ENCODE peak calls at places on chromosomes 7 and 10, in five cellular contexts. One of them, this sample, is unnamed.

GRCh38 chr7:132576723-132577089 is 436 bp upstream of the PLXNA4 start:
- DNase-seq in NCI-H1105: no peak
- DNase-seq in activated CD4-positive, alpha-beta memory T cell treated with anti-CD3 and anti-CD28 coated beads for 36 hours: no peak
- DNase-seq in occipital lobe: no peak
- DNase-seq in endothelial cell: no peak
- DNase-seq in this sample: no peak

GRCh38 chr10:23100331-23101030 is 5.1 kb downstream of the MSRB2 start:
- DNase-seq in endothelial cell: no peak
- DNase-seq in occipital lobe: no peak
- DNase-seq in NCI-H1105: no peak
- DNase-seq in activated CD4-positive, alpha-beta memory T cell treated with anti-CD3 and anti-CD28 coated beads for 36 hours: peak; percentile 27
- DNase-seq in this sample: no peak

GRCh38 chr7:129540340-129540739 is 38.0 kb downstream of the SMKR1 start:
- DNase-seq in NCI-H1105: no peak
- DNase-seq in occipital lobe: no peak
- DNase-seq in activated CD4-positive, alpha-beta memory T cell treated with anti-CD3 and anti-CD28 coated beads for 36 hours: no peak
- DNase-seq in endothelial cell: no peak
- DNase-seq in this sample: no peak

GRCh38 chr7:22120391-22121053 is 174.8 kb upstream of the CDCA7L start:
- DNase-seq in endothelial cell: no peak
- DNase-seq in NCI-H1105: no peak
- DNase-seq in occipital lobe: no peak
- DNase-seq in activated CD4-positive, alpha-beta memory T cell treated with anti-CD3 and anti-CD28 coated beads for 36 hours: no peak
- DNase-seq in this sample: no peak

GRCh38 chr7:149284343-149284742 is 22.3 kb downstream of the ZNF783 start:
- DNase-seq in NCI-H1105: peak; percentile 7
- DNase-seq in endothelial cell: no peak
- DNase-seq in activated CD4-positive, alpha-beta memory T cell treated with anti-CD3 and anti-CD28 coated beads for 36 hours: peak; percentile 57
- DNase-seq in occipital lobe: no peak
- DNase-seq in this sample: no peak

GRCh38 chr7:82164813-82165212 is 278.8 kb downstream of the CACNA2D1 start:
- DNase-seq in endothelial cell: no peak
- DNase-seq in NCI-H1105: peak; percentile 38
- DNase-seq in activated CD4-positive, alpha-beta memory T cell treated with anti-CD3 and anti-CD28 coated beads for 36 hours: no peak
- DNase-seq in occipital lobe: no peak
- DNase-seq in this sample: no peak

GRCh38 chr7:34107306-34107705 is 202.0 kb downstream of the BMPER start:
- DNase-seq in NCI-H1105: peak; percentile 63
- DNase-seq in activated CD4-positive, alpha-beta memory T cell treated with anti-CD3 and anti-CD28 coated beads for 36 hours: no peak
- DNase-seq in endothelial cell: no peak
- DNase-seq in occipital lobe: no peak
- DNase-seq in this sample: no peak

GRCh38 chr10:58920655-58921003 is 255.8 kb upstream of the PHYHIPL start:
- DNase-seq in NCI-H1105: no peak
- DNase-seq in occipital lobe: no peak
- DNase-seq in endothelial cell: no peak
- DNase-seq in activated CD4-positive, alpha-beta memory T cell treated with anti-CD3 and anti-CD28 coated beads for 36 hours: no peak
- DNase-seq in this sample: no peak

GRCh38 chr7:26397786-26398435 is 106.2 kb downstream of the SNX10 start:
- DNase-seq in NCI-H1105: no peak
- DNase-seq in occipital lobe: peak; percentile 66
- DNase-seq in activated CD4-positive, alpha-beta memory T cell treated with anti-CD3 and anti-CD28 coated beads for 36 hours: no peak
- DNase-seq in endothelial cell: peak; percentile 60
- DNase-seq in this sample: peak; percentile 41

GRCh38 chr10:103709341-103709920 is 145.9 kb downstream of the SH3PXD2A start:
- DNase-seq in occipital lobe: peak; percentile 48
- DNase-seq in activated CD4-positive, alpha-beta memory T cell treated with anti-CD3 and anti-CD28 coated beads for 36 hours: peak; percentile 37
- DNase-seq in NCI-H1105: no peak
- DNase-seq in endothelial cell: no peak
- DNase-seq in this sample: no peak

GRCh38 chr10:110504111-110504735 is 6.5 kb downstream of the DUSP5 start:
- DNase-seq in occipital lobe: no peak
- DNase-seq in activated CD4-positive, alpha-beta memory T cell treated with anti-CD3 and anti-CD28 coated beads for 36 hours: peak; percentile 76
- DNase-seq in NCI-H1105: no peak
- DNase-seq in endothelial cell: no peak
- DNase-seq in this sample: no peak

GRCh38 chr10:4532467-4532866 is 293.5 kb upstream of the AKR1E2 start:
- DNase-seq in activated CD4-positive, alpha-beta memory T cell treated with anti-CD3 and anti-CD28 coated beads for 36 hours: no peak
- DNase-seq in NCI-H1105: no peak
- DNase-seq in occipital lobe: no peak
- DNase-seq in endothelial cell: no peak
- DNase-seq in this sample: no peak

GRCh38 chr7:138449580-138449979 is 10.5 kb upstream of the TRIM24 start:
- DNase-seq in endothelial cell: no peak
- DNase-seq in activated CD4-positive, alpha-beta memory T cell treated with anti-CD3 and anti-CD28 coated beads for 36 hours: peak; percentile 43
- DNase-seq in NCI-H1105: no peak
- DNase-seq in occipital lobe: no peak
- DNase-seq in this sample: peak; percentile 45

GRCh38 chr10:62594093-62594520 is 210.4 kb upstream of the ADO start:
- DNase-seq in activated CD4-positive, alpha-beta memory T cell treated with anti-CD3 and anti-CD28 coated beads for 36 hours: peak; percentile 64
- DNase-seq in endothelial cell: peak; percentile 62
- DNase-seq in occipital lobe: peak; percentile 38
- DNase-seq in NCI-H1105: peak; percentile 17
- DNase-seq in this sample: peak; percentile 59

GRCh38 chr7:140646931-140647647 is 6.5 kb upstream of the DENND2A start:
- DNase-seq in endothelial cell: peak; percentile 46
- DNase-seq in activated CD4-positive, alpha-beta memory T cell treated with anti-CD3 and anti-CD28 coated beads for 36 hours: peak; percentile 53
- DNase-seq in NCI-H1105: peak; percentile 64
- DNase-seq in occipital lobe: no peak
- DNase-seq in this sample: peak; percentile 49

GRCh38 chr10:12513775-12514663 is 164.7 kb downstream of the CAMK1D start:
- DNase-seq in activated CD4-positive, alpha-beta memory T cell treated with anti-CD3 and anti-CD28 coated beads for 36 hours: peak; percentile 16
- DNase-seq in occipital lobe: no peak
- DNase-seq in NCI-H1105: no peak
- DNase-seq in endothelial cell: no peak
- DNase-seq in this sample: no peak

GRCh38 chr7:20085086-20085485 is 132.1 kb downstream of the MACC1 start:
- DNase-seq in NCI-H1105: no peak
- DNase-seq in activated CD4-positive, alpha-beta memory T cell treated with anti-CD3 and anti-CD28 coated beads for 36 hours: no peak
- DNase-seq in occipital lobe: no peak
- DNase-seq in endothelial cell: no peak
- DNase-seq in this sample: no peak

This sample was measured in neural crest cell.